ENCODE peak calls at places on chromosomes 1 and 21, in six cellular contexts. O is GM12891; N is SJSA1; J is GM20000; U is activated CD4-positive, alpha-beta T cell treated with anti-CD3 and anti-CD28 coated beads for 48 hours; S is activated T-cell treated with anti-CD3 and anti-CD28 coated beads, Interleukin-2, amount 50 U/mL, for 4 hours. R is an unnamed sample.

GRCh38 chr1:106721779-106722178 is 334.7 kb upstream of the PRMT6 start:
- DNase-seq in O (no peak), N (no peak), J (no peak), U (no peak), S (no peak), R (no peak)

GRCh38 chr1:182163821-182164223 is 102.3 kb upstream of the ZNF648 start:
- DNase-seq in O (no peak), N (no peak), J (no peak), U (no peak), S (no peak), R (no peak)

GRCh38 chr1:210376836-210377377 is 48.2 kb downstream of the HHAT start:
- DNase-seq in O (no peak), N (no peak), J (no peak), U (no peak), S (no peak), R (no peak)

GRCh38 chr1:181554465-181554864 is 71.1 kb downstream of the CACNA1E start:
- DNase-seq in O (no peak), N (no peak), J (no peak), U (no peak), S (no peak), R (no peak)

GRCh38 chr1:115642168-115643072 is 650 bp downstream of the VANGL1 start:
- DNase-seq in O (peak; percentile 62), N (peak; percentile 73), J (peak; percentile 83), U (peak; percentile 38), S (no peak), R (peak; percentile 64)

GRCh38 chr1:212525479-212526110 is 83.0 kb upstream of the ATF3 start:
- DNase-seq in O (no peak), N (peak; percentile 11), J (no peak), U (no peak), S (no peak), R (no peak)

GRCh38 chr1:2133039-2133878 is 61.3 kb downstream of the FAAP20 start:
- DNase-seq in O (peak; percentile 97), N (peak; percentile 96), J (peak; percentile 96), U (peak; percentile 98), S (peak; percentile 95), R (peak; percentile 98)

GRCh38 chr1:232511172-232511571 is 118.8 kb downstream of the SIPA1L2 start:
- DNase-seq in O (no peak), N (no peak), J (no peak), U (no peak), S (no peak), R (no peak)

GRCh38 chr1:169124459-169124858 is 18.0 kb downstream of the ATP1B1 start:
- DNase-seq in O (no peak), N (no peak), J (no peak), U (no peak), S (no peak), R (no peak)

GRCh38 chr1:5994713-5995621 is 2.7 kb upstream of the NPHP4 start:
- DNase-seq in O (no peak), N (no peak), J (peak; percentile 65), U (peak; percentile 66), S (peak; percentile 52), R (no peak)

GRCh38 chr1:8430476-8430875 is 112.6 kb downstream of the SLC45A1 start:
- DNase-seq in O (no peak), N (no peak), J (no peak), U (no peak), S (no peak), R (no peak)

GRCh38 chr1:32989160-32989894 is 24.7 kb upstream of the RNF19B start:
- DNase-seq in O (no peak), N (peak; percentile 74), J (no peak), U (peak; percentile 75), S (no peak), R (peak; percentile 71)

GRCh38 chr1:186643600-186643999 is 36.6 kb downstream of the PTGS2 start:
- DNase-seq in O (no peak), N (no peak), J (no peak), U (no peak), S (no peak), R (no peak)

GRCh38 chr1:26993237-26994019 is at the start of gene TRNP1:
- DNase-seq in O (peak; percentile 88), N (peak; percentile 60), J (peak; percentile 96), U (peak; percentile 72), S (peak; percentile 61), R (peak; percentile 83)

GRCh38 chr1:54152696-54153095 is at the start of gene CDCP2:
- DNase-seq in O (no peak), N (no peak), J (no peak), U (no peak), S (no peak), R (no peak)

GRCh38 chr1:85611856-85612255 is 31.3 kb downstream of the CCN1 start:
- DNase-seq in O (no peak), N (peak; percentile 96), J (no peak), U (no peak), S (no peak), R (peak; percentile 35)

GRCh38 chr1:231522038-231522437 is 6.4 kb upstream of the TSNAX start:
- DNase-seq in O (no peak), N (no peak), J (no peak), U (no peak), S (no peak), R (no peak)

GRCh38 chr21:16605588-16605987 is 875.8 kb downstream of the USP25 start:
- DNase-seq in O (no peak), N (no peak), J (no peak), U (no peak), S (no peak), R (no peak)

GRCh38 chr1:201728731-201729130 is 100.2 kb upstream of the IPO9 start:
- DNase-seq in O (no peak), N (no peak), J (no peak), U (no peak), S (no peak), R (no peak)

GRCh38 chr1:242447682-242448081 is 76.8 kb downstream of the PLD5 start:
- DNase-seq in O (no peak), N (no peak), J (no peak), U (no peak), S (no peak), R (no peak)

GRCh38 chr1:72115290-72115689 is 167.0 kb downstream of the NEGR1 start:
- DNase-seq in O (no peak), N (no peak), J (no peak), U (no peak), S (no peak), R (no peak)

GRCh38 chr1:94258873-94259331 is 21.5 kb upstream of the ARHGAP29 start:
- DNase-seq in O (no peak), N (peak; percentile 52), J (no peak), U (no peak), S (no peak), R (no peak)

GRCh38 chr1:181769846-181770245 is 286.5 kb downstream of the CACNA1E start:
- DNase-seq in O (no peak), N (no peak), J (no peak), U (no peak), S (no peak), R (no peak)

GRCh38 chr1:49323925-49324540 is 547.3 kb upstream of the BEND5 start:
- DNase-seq in O (no peak), N (no peak), J (no peak), U (no peak), S (no peak), R (no peak)

GRCh38 chr1:182122855-182123254 is 61.3 kb upstream of the ZNF648 start:
- DNase-seq in O (no peak), N (no peak), J (no peak), U (no peak), S (no peak), R (no peak)

GRCh38 chr21:39363607-39364555 is 15.0 kb upstream of the HMGN1 start:
- DNase-seq in O (no peak), N (peak; percentile 45), J (no peak), U (no peak), S (no peak), R (no peak)

GRCh38 chr1:47689894-47690293 is 252.1 kb downstream of the FOXD2 start:
- DNase-seq in O (no peak), N (no peak), J (no peak), U (no peak), S (no peak), R (peak; percentile 20)

GRCh38 chr1:170145691-170146676 is at the start of gene NTMT2:
- DNase-seq in O (no peak), N (no peak), J (no peak), U (no peak), S (no peak), R (no peak)

GRCh38 chr1:47434051-47434842 is 3.6 kb upstream of the FOXD2 start:
- DNase-seq in O (no peak), N (peak; percentile 76), J (peak; percentile 26), U (no peak), S (no peak), R (peak; percentile 86)

GRCh38 chr1:183983371-183984105 is 54.0 kb downstream of the COLGALT2 start:
- DNase-seq in O (no peak), N (no peak), J (no peak), U (no peak), S (no peak), R (no peak)

GRCh38 chr21:37673801-37674575 is 242.3 kb downstream of the KCNJ6 start:
- DNase-seq in O (no peak), N (no peak), J (no peak), U (no peak), S (no peak), R (no peak)

GRCh38 chr1:9289090-9289534 is 3.6 kb upstream of the SPSB1 start:
- DNase-seq in O (no peak), N (peak; percentile 59), J (peak; percentile 70), U (peak; percentile 93), S (peak; percentile 90), R (peak; percentile 89)

GRCh38 chr1:44377925-44378784 is 23.1 kb upstream of the ERI3 start:
- DNase-seq in O (peak; percentile 17), N (peak; percentile 33), J (peak; percentile 56), U (peak; percentile 61), S (peak; percentile 40), R (peak; percentile 57)

GRCh38 chr1:112359961-112360767 is 35.9 kb upstream of the CTTNBP2NL start:
- DNase-seq in O (no peak), N (no peak), J (no peak), U (no peak), S (no peak), R (peak; percentile 41)

GRCh38 chr1:230977781-230978490 is 725 bp downstream of the TTC13 start:
- DNase-seq in O (peak; percentile 14), N (peak; percentile 37), J (peak; percentile 35), U (peak; percentile 46), S (peak; percentile 8), R (peak; percentile 58)

GRCh38 chr1:111286912-111287311 is 3.7 kb upstream of the CHIA start:
- DNase-seq in O (no peak), N (no peak), J (no peak), U (no peak), S (no peak), R (no peak)

GRCh38 chr1:201138311-201138840 is 11.4 kb upstream of the ASCL5 start:
- DNase-seq in O (no peak), N (no peak), J (no peak), U (no peak), S (no peak), R (no peak)

GRCh38 chr1:228807904-228808487 is 72.7 kb downstream of the RHOU start:
- DNase-seq in O (no peak), N (no peak), J (no peak), U (no peak), S (no peak), R (no peak)

GRCh38 chr1:93525431-93525830 is 77.5 kb downstream of the FNBP1L start:
- DNase-seq in O (no peak), N (no peak), J (no peak), U (no peak), S (no peak), R (no peak)